ENCODE peak calls at places on chromosomes 7 and 10, in six cellular contexts. L is upper lobe of left lung; Y is body of pancreas; Q is pancreas; V is CD8-positive, alpha-beta T cell; Z is hepatocyte. E is an unnamed sample.

GRCh38 chr10:127911218-127911866 is 4.4 kb downstream of the PTPRE start:
- DNase-seq in V (no peak), Y (no peak), Z (no peak), Q (no peak), L (no peak), E (no peak)

GRCh38 chr7:2923886-2924574 is 79.9 kb upstream of the GNA12 start:
- DNase-seq in L (no peak), V (no peak), Q (no peak), Z (no peak), Y (no peak), E (no peak)

GRCh38 chr7:27300401-27300800 is 57.8 kb downstream of the EVX1 start:
- DNase-seq in Q (no peak), V (no peak), Z (no peak), L (no peak), Y (no peak), E (no peak)

GRCh38 chr7:96989241-96989858 is 16.0 kb upstream of the DLX6 start:
- DNase-seq in L (peak; percentile 60), Q (no peak), V (no peak), Z (no peak), Y (no peak), E (no peak)

GRCh38 chr10:86316274-86316835 is 50.2 kb downstream of the GRID1 start:
- DNase-seq in V (no peak), L (no peak), Q (no peak), Z (no peak), Y (no peak), E (no peak)

GRCh38 chr7:133303931-133304330 is 51.1 kb downstream of the EXOC4 start:
- DNase-seq in L (no peak), Q (no peak), Z (no peak), V (no peak), Y (no peak), E (no peak)

GRCh38 chr7:155255071-155255470 is 42.6 kb upstream of the INSIG1 start:
- DNase-seq in Q (no peak), Y (no peak), L (no peak), Z (no peak), V (no peak), E (no peak)

GRCh38 chr7:26897928-26898327 is 33.5 kb upstream of the SKAP2 start:
- DNase-seq in Y (no peak), Z (no peak), V (no peak), L (no peak), Q (no peak), E (no peak)

GRCh38 chr10:323651-324293 is 188.5 kb downstream of the ZMYND11 start:
- DNase-seq in L (peak; percentile 87), Q (no peak), V (no peak), Z (peak; percentile 77), Y (peak; percentile 36), E (peak; percentile 85)

GRCh38 chr7:146115665-146116451 is 743 bp upstream of the CNTNAP2 start:
- DNase-seq in L (peak; percentile 86), Q (peak; percentile 11), V (no peak), Y (peak; percentile 17), Z (peak; percentile 86), E (no peak)

GRCh38 chr7:69187824-69188335 is 410.4 kb upstream of the AUTS2 start:
- DNase-seq in Z (no peak), V (no peak), L (no peak), Y (no peak), Q (no peak), E (no peak)

GRCh38 chr7:156386097-156386496 is 254.5 kb upstream of the RNF32 start:
- DNase-seq in V (no peak), L (no peak), Y (no peak), Z (peak; percentile 29), Q (no peak), E (no peak)

GRCh38 chr7:15446280-15446679 is 115.5 kb downstream of the AGMO start:
- DNase-seq in Q (no peak), L (no peak), Z (no peak), Y (no peak), V (no peak), E (no peak)

GRCh38 chr7:101015626-101016025 is 4.3 kb upstream of the MUC17 start:
- DNase-seq in Z (no peak), Y (no peak), Q (no peak), V (no peak), L (peak; percentile 46), E (no peak)

GRCh38 chr7:47812460-47813136 is 135.7 kb downstream of the PKD1L1 start:
- DNase-seq in Z (no peak), V (no peak), Y (no peak), Q (no peak), L (peak; percentile 62), E (no peak)

GRCh38 chr10:25017661-25018060 is 1.2 kb downstream of the THNSL1 start:
- DNase-seq in V (no peak), Q (no peak), Z (no peak), Y (no peak), L (no peak), E (no peak)

GRCh38 chr10:91694170-91694794 is 61.4 kb upstream of the PPP1R3C start:
- DNase-seq in Y (peak; percentile 38), L (no peak), Q (peak; percentile 9), V (no peak), Z (peak; percentile 62), E (no peak)

GRCh38 chr7:50679218-50680007 is 103.3 kb downstream of the GRB10 start:
- DNase-seq in V (no peak), L (no peak), Z (peak; percentile 33), Y (no peak), Q (no peak), E (no peak)

GRCh38 chr7:51639661-51640340 is 323.2 kb upstream of the COBL start:
- DNase-seq in V (no peak), Q (no peak), Z (no peak), L (no peak), Y (no peak), E (no peak)

GRCh38 chr10:60937022-60937421 is 7.0 kb downstream of the RHOBTB1 start:
- DNase-seq in V (no peak), L (no peak), Y (peak; percentile 43), Z (no peak), Q (peak; percentile 59), E (no peak)

GRCh38 chr7:25075459-25075858 is 49.6 kb downstream of the CYCS start:
- DNase-seq in V (no peak), Z (no peak), Q (no peak), L (no peak), Y (no peak), E (no peak)

GRCh38 chr10:101903827-101904520 is 60.4 kb upstream of the KCNIP2 start:
- DNase-seq in V (no peak), Q (no peak), Y (no peak), L (peak; percentile 32), Z (no peak), E (no peak)

GRCh38 chr10:26950934-26951333 is 90.2 kb upstream of the ABI1 start:
- DNase-seq in L (no peak), Z (no peak), Y (no peak), V (no peak), Q (no peak), E (no peak)

GRCh38 chr10:60123172-60123571 is 216.8 kb upstream of the CCDC6 start:
- DNase-seq in Q (no peak), Z (no peak), V (no peak), L (no peak), Y (no peak), E (peak; percentile 84)

GRCh38 chr7:19290936-19291335 is 145.7 kb upstream of the FERD3L start:
- DNase-seq in Y (no peak), V (no peak), Z (no peak), L (no peak), Q (no peak), E (no peak)

GRCh38 chr7:19290066-19290465 is 144.8 kb upstream of the FERD3L start:
- DNase-seq in Q (no peak), V (no peak), Z (no peak), Y (no peak), L (no peak), E (no peak)

GRCh38 chr7:19296617-19297016 is 151.4 kb upstream of the FERD3L start:
- DNase-seq in Y (no peak), Z (no peak), L (peak; percentile 3), Q (no peak), V (no peak), E (no peak)

DNA sequence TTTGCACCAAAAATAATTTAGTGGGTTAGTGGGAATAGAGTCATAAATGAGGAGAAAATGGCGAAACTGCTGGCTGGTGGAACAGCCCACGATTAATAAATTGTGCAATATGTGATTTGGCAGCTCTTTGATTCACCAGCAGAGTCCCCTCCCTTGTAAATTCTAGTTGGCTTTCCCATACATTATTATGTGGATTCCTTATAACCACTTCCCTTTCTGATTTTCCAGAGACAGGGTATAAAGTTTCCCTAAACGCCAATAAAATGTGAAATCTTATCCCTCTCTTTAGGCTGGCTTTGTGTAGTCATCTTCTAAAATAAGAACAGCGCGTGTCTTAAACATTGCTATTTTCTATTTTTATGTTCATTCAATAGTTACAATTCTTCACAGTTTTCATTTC is 149.4 kb upstream of the FERD3L start:
- DNase-seq in L (no peak), Y (no peak), Z (peak; percentile 21), V (no peak), Q (no peak), E (no peak)
- H3K4me3 ChIP-seq in L (no peak overlapping the region), Y (no peak overlapping the region), Z (no peak overlapping the region), V (no peak overlapping the region), Q (no peak overlapping the region), E (no peak overlapping the region)

GRCh38 chr10:43390333-43390732 is 18.7 kb downstream of the HNRNPF start:
- DNase-seq in Q (no peak), Z (no peak), Y (no peak), V (no peak), L (no peak), E (no peak)
- H3K36me3 ChIP-seq in Q (peaks cover 8% of the 10 kb centered on the region), Z (peaks cover 5% of the 10 kb centered on the region), Y (peaks cover 48% of the 10 kb centered on the region), V (peaks cover 33% of the 10 kb centered on the region), L (peaks cover 93% of the 10 kb centered on the region), E (peaks cover 5% of the 10 kb centered on the region)

GRCh38 chr7:87712571-87712970 is 84.4 kb downstream of the RUNDC3B start:
- DNase-seq in V (no peak), Q (no peak), Y (no peak), Z (no peak), L (no peak), E (no peak)
- H3K4me3 ChIP-seq in V (no peak overlapping the region), Q (no peak overlapping the region), Y (no peak overlapping the region), Z (no peak overlapping the region), L (no peak overlapping the region), E (no peak overlapping the region)

GRCh38 chr7:130902755-130903357 is 168.8 kb upstream of the KLF14 start:
- DNase-seq in Q (no peak), Y (no peak), Z (no peak), L (no peak), V (no peak), E (no peak)

GRCh38 chr7:130903358-130903974 is 169.5 kb upstream of the KLF14 start:
- DNase-seq in V (no peak), Z (peak; percentile 52), Y (peak; percentile 33), Q (no peak), L (no peak), E (no peak)

GRCh38 chr7:130906575-130906974 is 172.6 kb upstream of the KLF14 start:
- DNase-seq in Y (no peak), Z (no peak), Q (no peak), V (no peak), L (no peak), E (no peak)

GRCh38 chr7:130904031-130904757 is 170.2 kb upstream of the KLF14 start:
- DNase-seq in Y (no peak), Q (no peak), L (no peak), Z (peak; percentile 70), V (no peak), E (no peak)

DNA sequence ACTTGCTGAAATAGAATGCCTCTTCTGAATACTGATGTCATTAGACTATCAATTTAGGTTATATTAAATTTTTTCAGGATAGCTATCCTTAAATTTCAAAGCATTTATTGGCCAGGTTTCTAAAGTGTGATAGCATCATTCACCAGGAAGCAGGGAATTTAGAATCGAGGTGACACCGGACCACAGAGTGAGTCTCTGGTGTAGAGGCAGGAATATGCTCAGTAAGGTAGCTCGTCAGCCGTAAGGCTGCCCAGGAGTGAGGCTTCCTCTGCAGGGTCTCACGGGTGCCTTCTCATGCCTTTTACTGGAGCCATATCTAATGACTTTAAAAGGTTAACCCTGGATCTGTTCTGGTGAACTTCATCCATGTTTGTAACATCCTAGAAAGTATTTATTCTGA is 170.8 kb upstream of the KLF14 start:
- DNase-seq in Z (no peak), Q (no peak), Y (no peak), V (no peak), L (no peak), E (no peak)
- H3K36me3 ChIP-seq in Z (no peaks in the 10 kb centered on the region), Q (no peaks in the 10 kb centered on the region), Y (no peaks in the 10 kb centered on the region), V (peaks cover 4% of the 10 kb centered on the region), L (peaks cover 44% of the 10 kb centered on the region), E (peaks cover 1% of the 10 kb centered on the region)

E was measured in kidney epithelial cell.